ENCODE peak calls at places on chromosomes 16 and 17, in five cellular contexts. Y is left ventricle myocardium inferior, A is thoracic aorta, W is tibial artery, O is A549. X is an unnamed sample.
A peak's percentile ranks its signal among the peaks of the same experiment; 100 is the strongest.

GRCh38 chr16:11314309-11314894 is 30.9 kb upstream of the RMI2 start:
- DNase-seq in O (no peak), Y (no peak), W (no peak), A (no peak), X (no peak)

GRCh38 chr16:11131706-11132105 is 124.3 kb downstream of the SOCS1 start:
- DNase-seq in A (no peak), W (peak; percentile 72), O (no peak), Y (peak; percentile 56), X (no peak)

GRCh38 chr17:46876926-46877325 is 25.5 kb downstream of the WNT9B start:
- DNase-seq in A (no peak), Y (no peak), O (no peak), W (no peak), X (no peak)

GRCh38 chr17:77825621-77826020 is 132.9 kb upstream of the TNRC6C start:
- DNase-seq in Y (no peak), O (no peak), A (no peak), W (peak; percentile 39), X (no peak)

GRCh38 chr16:24944206-24944605 is 71.0 kb downstream of the ARHGAP17 start:
- DNase-seq in A (no peak), Y (no peak), W (no peak), O (no peak), X (no peak)

GRCh38 chr16:17138801-17139200 is 332.0 kb downstream of the XYLT1 start:
- DNase-seq in Y (no peak), W (no peak), O (no peak), A (no peak), X (no peak)

GRCh38 chr16:8505327-8505991 is 84.9 kb downstream of the TMEM114 start:
- DNase-seq in O (no peak), Y (no peak), W (no peak), A (no peak), X (peak; percentile 19)

GRCh38 chr16:68972008-68972407 is 128.7 kb downstream of the TANGO6 start:
- DNase-seq in W (no peak), A (no peak), Y (no peak), O (no peak), X (no peak)

GRCh38 chr16:68086860-68087268 is 1.7 kb downstream of the NFATC3 start:
- DNase-seq in Y (no peak), O (no peak), W (no peak), A (no peak), X (no peak)

GRCh38 chr17:59001158-59001814 is 105.4 kb downstream of the TRIM37 start:
- DNase-seq in Y (no peak), A (no peak), O (peak; percentile 9), W (no peak), X (no peak)

GRCh38 chr17:75679706-75680201 is 12.6 kb downstream of the SAP30BP start:
- DNase-seq in Y (no peak), A (no peak), O (peak; percentile 89), W (no peak), X (peak; percentile 49)

GRCh38 chr17:79561486-79562116 is 49.2 kb downstream of the RBFOX3 start:
- DNase-seq in W (no peak), Y (no peak), A (no peak), O (no peak), X (no peak)

GRCh38 chr16:20401475-20402016 is 3.0 kb downstream of the PDILT start:
- DNase-seq in A (no peak), O (no peak), Y (no peak), W (no peak), X (no peak)

GRCh38 chr16:6038966-6039530 is 941.5 kb upstream of the EEF2KMT start:
- DNase-seq in Y (no peak), O (no peak), W (no peak), A (no peak), X (no peak)

GRCh38 chr17:76199466-76199865 is 40.8 kb downstream of the RNF157 start:
- DNase-seq in Y (no peak), W (no peak), A (no peak), O (no peak), X (no peak)

GRCh38 chr16:49890876-49891275 is 35.0 kb upstream of the ZNF423 start:
- DNase-seq in Y (no peak), O (peak; percentile 15), W (no peak), A (no peak), X (no peak)

GRCh38 chr16:75433732-75434413 is 570 bp upstream of the CFDP1 start:
- DNase-seq in Y (no peak), A (peak; percentile 46), W (peak; percentile 87), O (peak; percentile 92), X (peak; percentile 68)

GRCh38 chr17:10646393-10646990 is 10.6 kb downstream of the MYH3 start:
- DNase-seq in W (peak; percentile 79), Y (peak; percentile 41), O (peak; percentile 74), A (peak; percentile 12), X (peak; percentile 44)

GRCh38 chr17:74336307-74336706 is 10.3 kb downstream of the KIF19 start:
- DNase-seq in W (no peak), A (no peak), O (no peak), Y (no peak), X (no peak)

GRCh38 chr17:61128671-61129115 is 270.9 kb upstream of the TBX2 start:
- DNase-seq in A (no peak), O (no peak), W (no peak), Y (no peak), X (no peak)

GRCh38 chr16:50694206-50694605 is 800 bp downstream of the NOD2 start:
- DNase-seq in O (no peak), Y (no peak), W (peak; percentile 57), A (no peak), X (no peak)

GRCh38 chr16:3938843-3939624 is 58.5 kb upstream of the CREBBP start:
- DNase-seq in W (peak; percentile 70), O (peak; percentile 56), Y (peak; percentile 43), A (no peak), X (peak; percentile 69)

GRCh38 chr17:2362881-2363280 is 25.6 kb downstream of the SGSM2 start:
- DNase-seq in O (no peak), Y (no peak), A (no peak), W (no peak), X (no peak)

GRCh38 chr16:57725077-57725953 is 10.3 kb upstream of the KATNB1 start:
- DNase-seq in A (no peak), O (no peak), Y (no peak), W (no peak), X (no peak)

DNA sequence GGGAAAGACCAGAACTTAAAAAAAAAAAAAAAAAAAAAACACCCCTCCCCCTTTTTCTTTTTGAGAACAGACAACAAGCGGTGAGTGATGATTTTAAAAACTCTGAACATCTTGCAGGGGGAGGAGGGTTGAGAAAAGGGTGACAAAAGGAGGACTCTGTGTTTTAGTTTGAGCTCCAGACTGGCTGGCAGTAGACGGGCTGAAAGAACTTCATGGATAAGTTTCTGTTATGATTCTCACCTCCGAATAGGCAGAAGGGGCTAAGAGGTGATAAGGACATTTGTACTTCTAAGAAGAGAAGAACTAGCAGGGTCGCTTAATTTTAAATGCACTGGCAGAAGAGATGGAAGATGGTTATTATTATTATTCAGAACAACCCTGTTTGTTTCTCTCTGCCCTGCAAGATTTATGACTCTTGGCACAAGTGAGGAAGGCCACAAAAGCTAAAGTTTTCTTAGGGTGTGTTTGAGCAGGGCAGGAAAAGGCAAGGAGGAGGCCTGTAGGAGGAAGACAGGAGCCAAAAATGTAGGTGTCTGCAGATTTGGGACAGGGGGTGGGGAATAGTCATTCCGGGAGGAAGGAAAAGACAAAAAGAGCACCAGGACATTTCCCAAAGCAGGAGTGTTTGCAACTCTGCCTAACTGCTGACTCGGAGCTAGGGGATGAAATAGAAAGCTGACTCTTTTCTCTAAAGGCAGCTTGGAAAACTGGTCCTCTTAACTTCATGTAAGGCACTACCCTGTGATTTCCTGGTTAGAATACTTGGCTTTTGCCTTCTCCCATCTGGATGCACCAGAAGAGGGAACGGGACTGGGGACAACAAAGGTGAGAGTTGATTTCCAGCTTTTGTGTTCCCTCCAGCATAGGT is 11.9 kb upstream of the HOXB2 start:
- DNase-seq in Y (no peak), W (no peak), A (no peak), O (no peak), X (no peak)
- H3K27ac ChIP-seq in Y (peak overlapping the region; percentile 22), W (no peak overlapping the region), A (peak overlapping the region; percentile 96), O (peak overlapping the region; percentile 97), X (peak overlapping the region; percentile 80)

DNA sequence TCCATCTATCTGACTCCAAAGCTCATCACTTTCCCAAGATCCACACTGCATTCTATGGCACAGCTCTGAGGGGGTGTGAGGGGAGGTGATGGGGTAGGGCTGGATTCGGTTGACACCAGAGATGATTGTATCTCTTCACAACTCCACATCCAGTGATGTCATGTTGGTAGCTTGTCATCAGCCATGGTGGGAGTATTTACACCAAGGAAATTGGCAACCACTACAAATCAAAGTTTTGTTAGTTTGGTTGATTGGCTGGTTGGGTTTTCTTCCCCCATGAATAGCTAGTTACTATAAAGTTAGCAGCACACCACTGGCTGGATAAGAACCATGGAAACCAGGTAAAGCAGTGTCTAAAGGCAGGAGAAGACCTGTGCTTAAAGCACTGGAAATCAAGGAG is 15.0 kb downstream of the SLC46A1 start:
- DNase-seq in W (no peak), Y (no peak), O (no peak), A (no peak), X (no peak)
- TF ChIP-seq CTCF in W (no peak), Y (no peak), O (no peak), A (no peak), X (no peak)

DNA sequence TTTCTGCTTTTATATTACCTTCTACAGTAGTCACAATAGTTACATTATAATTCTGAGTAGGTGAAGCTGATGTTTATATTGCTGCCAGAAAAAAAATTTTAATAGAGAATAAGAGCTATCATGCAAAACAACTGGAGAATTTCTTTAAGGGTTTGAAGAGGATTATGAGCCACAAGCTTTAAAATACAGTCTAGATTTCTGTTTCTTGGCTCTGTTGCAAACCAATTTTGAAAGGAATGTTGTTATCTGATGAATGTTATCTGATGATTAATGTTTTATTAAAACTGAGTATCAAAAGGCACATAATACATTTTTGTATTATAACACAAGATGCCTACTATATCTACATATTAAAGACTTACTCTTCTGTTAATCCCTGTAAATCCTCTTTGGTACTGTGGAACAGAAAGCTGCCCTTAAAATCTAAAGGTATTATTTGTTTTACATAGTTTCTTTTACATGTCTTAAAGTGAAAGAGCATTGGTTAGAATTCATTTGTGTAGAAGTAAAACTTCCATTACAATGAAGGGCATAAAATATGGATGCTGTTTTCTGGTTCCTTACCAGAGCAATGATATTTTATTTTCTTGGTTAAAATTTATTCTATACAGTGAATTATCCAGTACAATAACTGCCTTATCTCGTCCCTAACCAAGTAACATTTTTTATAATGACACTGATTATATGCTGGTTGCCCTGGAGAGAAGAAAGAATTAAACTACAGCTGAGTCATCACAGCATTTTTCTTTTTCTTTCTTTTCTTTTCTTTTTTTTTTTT is 205.6 kb downstream of the TANC2 start:
- DNase-seq in Y (no peak), A (no peak), O (no peak), W (no peak), X (no peak)
- H3K27ac ChIP-seq in Y (no peak overlapping the region), A (no peak overlapping the region), O (no peak overlapping the region), W (no peak overlapping the region), X (peak overlapping the region; percentile 46)

DNA sequence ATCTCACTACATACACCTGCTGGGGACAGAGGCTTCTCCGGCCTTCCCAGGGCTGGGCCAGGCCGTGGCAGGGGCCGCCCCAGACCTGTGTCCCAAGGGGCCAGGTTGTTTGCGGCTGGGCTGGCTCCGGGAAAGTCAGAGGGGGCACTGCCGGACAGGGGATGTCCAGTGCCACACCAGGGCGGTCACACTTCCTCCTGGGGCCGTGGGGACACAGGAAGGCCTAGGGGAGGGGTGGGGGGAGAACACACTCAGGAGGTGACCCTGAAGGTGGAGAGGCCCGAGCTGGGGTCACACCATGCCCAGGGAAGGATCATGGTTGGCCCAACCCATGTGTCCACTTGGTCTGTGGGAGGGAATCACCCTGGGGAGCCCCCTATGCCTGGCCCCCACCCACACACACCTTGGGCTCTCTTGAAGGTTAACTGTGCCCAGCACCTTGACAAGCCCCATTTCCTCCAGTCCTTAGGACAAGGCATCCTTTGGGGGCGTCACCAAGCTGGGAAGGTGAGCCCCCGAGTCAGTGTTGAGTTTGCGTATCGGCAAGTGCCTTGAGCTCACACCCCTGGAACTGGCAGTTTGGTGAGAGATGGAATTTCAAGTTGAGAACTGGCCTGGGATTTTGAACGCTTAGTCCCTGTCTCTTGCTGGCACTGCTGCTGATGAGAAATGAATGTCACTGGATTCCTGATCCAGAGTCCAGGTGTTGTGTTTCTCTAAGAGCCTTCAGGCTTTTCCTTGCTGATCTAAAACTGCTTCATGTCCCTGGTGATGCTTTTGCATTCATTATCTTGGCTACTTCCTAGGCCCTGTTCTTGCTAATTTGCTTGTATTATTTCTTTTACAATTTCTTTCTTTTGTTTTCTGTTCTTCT is 7.7 kb upstream of the ACTG1 start:
- DNase-seq in W (no peak), O (no peak), A (no peak), Y (no peak), X (no peak)
- TF ChIP-seq CTCF in W (no peak), O (no peak), A (no peak), Y (no peak), X (no peak)